ENCODE peak calls at places on chromosomes 4 and X, in seven cellular contexts. One of them, this sample, is unnamed.

GRCh38 chr4:13985824-13986223 is 358.3 kb upstream of the BOD1L1 start:
- DNase-seq in T-helper 17 cell: no peak
- DNase-seq in NCI-H2081: no peak
- DNase-seq in CD14-positive monocyte: no peak
- DNase-seq in NCI-H1092: no peak
- DNase-seq in ELF-1: no peak
- DNase-seq in BE2C: no peak
- DNase-seq in this sample: no peak

GRCh38 chrX:87636533-87636932 is 118.9 kb downstream of the KLHL4 start:
- DNase-seq in T-helper 17 cell: no peak
- DNase-seq in NCI-H2081: no peak
- DNase-seq in CD14-positive monocyte: no peak
- DNase-seq in NCI-H1092: no peak
- DNase-seq in ELF-1: peak; percentile 64
- DNase-seq in BE2C: no peak
- DNase-seq in this sample: no peak

GRCh38 chr4:138627096-138627495 is 384.9 kb upstream of the SLC7A11 start:
- DNase-seq in T-helper 17 cell: no peak
- DNase-seq in NCI-H2081: no peak
- DNase-seq in CD14-positive monocyte: no peak
- DNase-seq in NCI-H1092: no peak
- DNase-seq in ELF-1: no peak
- DNase-seq in BE2C: no peak
- DNase-seq in this sample: no peak

GRCh38 chrX:6238576-6238975 is 9.9 kb upstream of the NLGN4X start:
- DNase-seq in T-helper 17 cell: no peak
- DNase-seq in NCI-H2081: no peak
- DNase-seq in CD14-positive monocyte: no peak
- DNase-seq in NCI-H1092: no peak
- DNase-seq in ELF-1: no peak
- DNase-seq in BE2C: no peak
- DNase-seq in this sample: no peak

GRCh38 chr4:155608231-155608885 is 58.3 kb upstream of the GUCY1A1 start:
- DNase-seq in T-helper 17 cell: no peak
- DNase-seq in NCI-H2081: no peak
- DNase-seq in CD14-positive monocyte: no peak
- DNase-seq in NCI-H1092: no peak
- DNase-seq in ELF-1: no peak
- DNase-seq in BE2C: no peak
- DNase-seq in this sample: no peak

GRCh38 chrX:38352362-38352761 is at the start of gene OTC:
- DNase-seq in T-helper 17 cell: no peak
- DNase-seq in NCI-H2081: no peak
- DNase-seq in CD14-positive monocyte: no peak
- DNase-seq in NCI-H1092: no peak
- DNase-seq in ELF-1: no peak
- DNase-seq in BE2C: no peak
- DNase-seq in this sample: no peak

GRCh38 chr4:21991050-21991449 is 42.5 kb upstream of the KCNIP4 start:
- DNase-seq in T-helper 17 cell: no peak
- DNase-seq in NCI-H2081: no peak
- DNase-seq in CD14-positive monocyte: no peak
- DNase-seq in NCI-H1092: no peak
- DNase-seq in ELF-1: no peak
- DNase-seq in BE2C: no peak
- DNase-seq in this sample: no peak

GRCh38 chrX:153827903-153828302 is 2.4 kb downstream of the PDZD4 start:
- DNase-seq in T-helper 17 cell: no peak
- DNase-seq in NCI-H2081: no peak
- DNase-seq in CD14-positive monocyte: no peak
- DNase-seq in NCI-H1092: no peak
- DNase-seq in ELF-1: no peak
- DNase-seq in BE2C: no peak
- DNase-seq in this sample: no peak

GRCh38 chrX:63809158-63809557 is 24.1 kb upstream of the ARHGEF9 start:
- DNase-seq in T-helper 17 cell: no peak
- DNase-seq in NCI-H2081: no peak
- DNase-seq in CD14-positive monocyte: no peak
- DNase-seq in NCI-H1092: no peak
- DNase-seq in ELF-1: no peak
- DNase-seq in BE2C: no peak
- DNase-seq in this sample: no peak

GRCh38 chr4:7912826-7913225 is 26.8 kb downstream of the AFAP1 start:
- DNase-seq in T-helper 17 cell: no peak
- DNase-seq in NCI-H2081: no peak
- DNase-seq in CD14-positive monocyte: no peak
- DNase-seq in NCI-H1092: no peak
- DNase-seq in ELF-1: no peak
- DNase-seq in BE2C: no peak
- DNase-seq in this sample: no peak

GRCh38 chrX:14489437-14489836 is 39.9 kb upstream of the GLRA2 start:
- DNase-seq in T-helper 17 cell: no peak
- DNase-seq in NCI-H2081: no peak
- DNase-seq in CD14-positive monocyte: no peak
- DNase-seq in NCI-H1092: no peak
- DNase-seq in ELF-1: no peak
- DNase-seq in BE2C: no peak
- DNase-seq in this sample: no peak

GRCh38 chr4:185597532-185598188 is 62.4 kb upstream of the PDLIM3 start:
- DNase-seq in T-helper 17 cell: peak; percentile 60
- DNase-seq in NCI-H2081: peak; percentile 64
- DNase-seq in CD14-positive monocyte: no peak
- DNase-seq in NCI-H1092: peak; percentile 40
- DNase-seq in ELF-1: peak; percentile 78
- DNase-seq in BE2C: peak; percentile 74
- DNase-seq in this sample: peak; percentile 73

GRCh38 chrX:40011483-40012038 is 86.2 kb downstream of the BCOR start:
- DNase-seq in T-helper 17 cell: no peak
- DNase-seq in NCI-H2081: no peak
- DNase-seq in CD14-positive monocyte: no peak
- DNase-seq in NCI-H1092: no peak
- DNase-seq in ELF-1: no peak
- DNase-seq in BE2C: no peak
- DNase-seq in this sample: no peak

GRCh38 chr4:98514930-98515809 is 143.2 kb downstream of the TSPAN5 start:
- DNase-seq in T-helper 17 cell: no peak
- DNase-seq in NCI-H2081: no peak
- DNase-seq in CD14-positive monocyte: no peak
- DNase-seq in NCI-H1092: no peak
- DNase-seq in ELF-1: peak; percentile 52
- DNase-seq in BE2C: no peak
- DNase-seq in this sample: no peak